ENCODE peak calls at places on chromosomes 2 and 18, in six cellular contexts. L is cardiac septum; Q is HT1080; A is Calu3; H is ecto neural progenitor cell; M is stimulated activated CD4-positive, alpha-beta T cell treated with anti-CD3 and anti-CD28 coated beads, Interleukin-2, amount 100 ng/mL, for 24 hours. K is an unnamed sample.

GRCh38 chr2:237882510-237883481 is 23.4 kb downstream of the RAMP1 start:
- DNase-seq in L (no peak), Q (no peak), A (no peak), H (peak; percentile 44), M (no peak), K (no peak)

GRCh38 chr2:146992057-146992456 is 852.8 kb upstream of the ACVR2A start:
- DNase-seq in L (no peak), Q (no peak), A (no peak), H (no peak), M (no peak), K (no peak)

GRCh38 chr2:144466637-144467036 is 53.3 kb downstream of the ZEB2 start:
- DNase-seq in L (no peak), Q (no peak), A (no peak), H (no peak), M (no peak), K (no peak)

GRCh38 chr18:9987931-9988330 is 74.1 kb downstream of the VAPA start:
- DNase-seq in L (no peak), Q (no peak), A (no peak), H (peak; percentile 41), M (no peak), K (no peak)

GRCh38 chr2:187644991-187645390 is 90.8 kb upstream of the TFPI start:
- DNase-seq in L (no peak), Q (no peak), A (no peak), H (no peak), M (no peak), K (no peak)

GRCh38 chr2:226581661-226582060 is 218.0 kb downstream of the IRS1 start:
- DNase-seq in L (no peak), Q (no peak), A (no peak), H (no peak), M (no peak), K (no peak)

GRCh38 chr2:205714058-205714776 is 31.9 kb downstream of the NRP2 start:
- DNase-seq in L (no peak), Q (no peak), A (no peak), H (no peak), M (no peak), K (no peak)

GRCh38 chr2:239532859-239533258 is 132.0 kb upstream of the HDAC4 start:
- DNase-seq in L (no peak), Q (no peak), A (no peak), H (no peak), M (no peak), K (no peak)

GRCh38 chr2:28765316-28765715 is 13.7 kb downstream of the PPP1CB start:
- DNase-seq in L (no peak), Q (no peak), A (no peak), H (no peak), M (no peak), K (no peak)

GRCh38 chr2:21643180-21643579 is 519.4 kb downstream of the TDRD15 start:
- DNase-seq in L (no peak), Q (peak; percentile 11), A (no peak), H (no peak), M (no peak), K (no peak)

GRCh38 chr2:38765551-38765950 is 12.5 kb upstream of the GEMIN6 start:
- DNase-seq in L (no peak), Q (no peak), A (no peak), H (no peak), M (no peak), K (no peak)

GRCh38 chr2:46559257-46559656 is 79.9 kb downstream of the TMEM247 start:
- DNase-seq in L (no peak), Q (no peak), A (no peak), H (no peak), M (no peak), K (no peak)

GRCh38 chr2:25417715-25418369 is 76.1 kb upstream of the DNMT3A start:
- DNase-seq in L (no peak), Q (peak; percentile 30), A (no peak), H (no peak), M (no peak), K (no peak)

GRCh38 chr2:197229509-197230458 is 80.8 kb downstream of the ANKRD44 start:
- DNase-seq in L (no peak), Q (peak; percentile 88), A (no peak), H (no peak), M (no peak), K (no peak)

GRCh38 chr2:74671479-74671878 is 17.4 kb downstream of the SEMA4F start:
- DNase-seq in L (no peak), Q (peak; percentile 75), A (no peak), H (no peak), M (no peak), K (no peak)

GRCh38 chr2:67255933-67256615 is 141.1 kb upstream of the ETAA1 start:
- DNase-seq in L (no peak), Q (no peak), A (no peak), H (no peak), M (no peak), K (no peak)

GRCh38 chr2:25473758-25474335 is 132.1 kb upstream of the DNMT3A start:
- DNase-seq in L (no peak), Q (no peak), A (peak; percentile 33), H (no peak), M (no peak), K (no peak)

GRCh38 chr2:37711308-37711731 is 39.9 kb upstream of the CDC42EP3 start:
- DNase-seq in L (no peak), Q (peak; percentile 99), A (peak; percentile 62), H (no peak), M (no peak), K (peak; percentile 17)

GRCh38 chr2:54704238-54704637 is 19.2 kb upstream of the EML6 start:
- DNase-seq in L (no peak), Q (no peak), A (no peak), H (no peak), M (no peak), K (no peak)

GRCh38 chr18:22169889-22170420 is 566 bp downstream of the GATA6 start:
- DNase-seq in L (peak; percentile 80), Q (peak; percentile 34), A (no peak), H (no peak), M (no peak), K (no peak)

GRCh38 chr18:8207996-8208395 is 401.2 kb upstream of the RAB12 start:
- DNase-seq in L (no peak), Q (no peak), A (no peak), H (no peak), M (no peak), K (no peak)

GRCh38 chr2:24238158-24238557 is 63.3 kb downstream of the FAM228A start:
- DNase-seq in L (no peak), Q (no peak), A (no peak), H (no peak), M (no peak), K (no peak)

GRCh38 chr18:41674466-41674865 is 280.6 kb upstream of the PIK3C3 start:
- DNase-seq in L (no peak), Q (no peak), A (no peak), H (no peak), M (no peak), K (no peak)

GRCh38 chr2:98548920-98549818 is 59.1 kb downstream of the COA5 start:
- DNase-seq in L (no peak), Q (no peak), A (no peak), H (peak; percentile 24), M (no peak), K (no peak)

GRCh38 chr2:237045449-237045848 is 40.2 kb upstream of the COPS8 start:
- DNase-seq in L (no peak), Q (no peak), A (no peak), H (no peak), M (no peak), K (no peak)

GRCh38 chr2:128660836-128661235 is 342.2 kb upstream of the HS6ST1 start:
- DNase-seq in L (peak; percentile 56), Q (no peak), A (no peak), H (no peak), M (no peak), K (no peak)

GRCh38 chr2:430280-431040 is 142.6 kb upstream of the ALKAL2 start:
- DNase-seq in L (no peak), Q (no peak), A (no peak), H (no peak), M (no peak), K (no peak)

GRCh38 chr2:239006886-239007285 is 159.0 kb downstream of the TWIST2 start:
- DNase-seq in L (peak; percentile 20), Q (peak; percentile 72), A (peak; percentile 13), H (no peak), M (no peak), K (no peak)

GRCh38 chr2:36659872-36660312 is 36.6 kb upstream of the VIT start:
- DNase-seq in L (no peak), Q (peak; percentile 37), A (no peak), H (no peak), M (no peak), K (no peak)

GRCh38 chr2:150878347-150878746 is 383.3 kb downstream of the RBM43 start:
- DNase-seq in L (no peak), Q (peak; percentile 73), A (peak; percentile 20), H (no peak), M (no peak), K (no peak)

GRCh38 chr2:212968284-212969081 is 182.9 kb downstream of the IKZF2 start:
- DNase-seq in L (no peak), Q (no peak), A (no peak), H (no peak), M (no peak), K (no peak)

K was measured in mucosa of descending colon.